ENCODE peak calls at places on chromosomes 2 and 18, in eight cellular contexts. P, C, S, V, I, U, H and K are unnamed samples.
A peak's percentile ranks its signal among the peaks of the same experiment; 100 is the strongest.

GRCh38 chr2:205580591-205580990 is 101.7 kb upstream of the NRP2 start:
- DNase-seq in U (no peak), I (no peak), S (no peak), V (no peak), P (no peak), H (no peak), C (no peak), K (no peak)

GRCh38 chr2:210480079-210480478 is 3.5 kb upstream of the LANCL1 start:
- DNase-seq in C (no peak), H (no peak), U (no peak), P (no peak), I (no peak), V (no peak), S (peak; percentile 49), K (no peak)

GRCh38 chr2:29962922-29963321 is 41.5 kb upstream of the ALK start:
- DNase-seq in U (no peak), S (no peak), V (no peak), I (no peak), P (no peak), H (no peak), C (no peak), K (no peak)

GRCh38 chr2:20151116-20151571 is 73.8 kb downstream of the SDC1 start:
- DNase-seq in H (no peak), P (no peak), V (no peak), I (no peak), U (no peak), C (no peak), S (no peak), K (no peak)

GRCh38 chr18:23916338-23916737 is 98.2 kb upstream of the TTC39C start:
- DNase-seq in P (no peak), I (no peak), U (no peak), H (no peak), S (no peak), V (no peak), C (no peak), K (no peak)

GRCh38 chr2:240429872-240430491 is 5.5 kb upstream of the GPC1 start:
- DNase-seq in C (no peak), S (no peak), V (peak; percentile 46), H (no peak), I (peak; percentile 58), P (peak; percentile 54), U (no peak), K (no peak)

GRCh38 chr2:44578401-44579135 is 216.8 kb downstream of the CAMKMT start:
- DNase-seq in S (no peak), I (no peak), P (no peak), C (no peak), V (no peak), U (no peak), H (no peak), K (no peak)

GRCh38 chr18:45270289-45270771 is 344.9 kb upstream of the SLC14A2 start:
- DNase-seq in C (no peak), H (no peak), S (no peak), V (no peak), I (no peak), P (no peak), U (no peak), K (no peak)

GRCh38 chr18:51955136-51955535 is 384.9 kb upstream of the DCC start:
- DNase-seq in H (no peak), P (no peak), S (no peak), U (no peak), I (peak; percentile 67), C (no peak), V (peak; percentile 57), K (no peak)

GRCh38 chr2:228728961-228729360 is 542.1 kb downstream of the PID1 start:
- DNase-seq in H (no peak), V (no peak), P (no peak), I (no peak), C (no peak), S (no peak), U (no peak), K (no peak)

GRCh38 chr2:2890246-2890645 is 487.4 kb downstream of the EIPR1 start:
- DNase-seq in V (no peak), U (no peak), S (peak; percentile 6), H (no peak), C (no peak), P (peak; percentile 48), I (no peak), K (no peak)

GRCh38 chr18:36539674-36540073 is 242.2 kb downstream of the FHOD3 start:
- DNase-seq in C (no peak), H (no peak), S (no peak), U (no peak), P (no peak), I (no peak), V (no peak), K (no peak)

GRCh38 chr18:49274188-49274714 is 186.2 kb downstream of the DYM start:
- DNase-seq in U (peak; percentile 42), H (no peak), S (no peak), P (no peak), C (no peak), V (no peak), I (no peak), K (no peak)

GRCh38 chr18:23690505-23691068 is 1.3 kb downstream of the LAMA3 start:
- DNase-seq in I (no peak), H (no peak), V (peak; percentile 67), C (peak; percentile 41), P (no peak), U (no peak), S (no peak), K (no peak)

GRCh38 chr2:237446333-237446654 is 32.3 kb upstream of the COL6A3 start:
- DNase-seq in I (no peak), P (no peak), V (no peak), H (no peak), U (no peak), C (no peak), S (no peak), K (no peak)

GRCh38 chr2:152348388-152348787 is 13.4 kb downstream of the FMNL2 start:
- DNase-seq in H (no peak), S (no peak), I (no peak), U (no peak), P (no peak), V (no peak), C (no peak), K (no peak)

GRCh38 chr2:175414872-175415487 is 233.5 kb upstream of the ATP5MC3 start:
- DNase-seq in S (peak; percentile 66), C (peak; percentile 58), I (no peak), H (peak; percentile 2), V (peak; percentile 61), P (peak; percentile 64), U (peak; percentile 79), K (no peak)

DNA sequence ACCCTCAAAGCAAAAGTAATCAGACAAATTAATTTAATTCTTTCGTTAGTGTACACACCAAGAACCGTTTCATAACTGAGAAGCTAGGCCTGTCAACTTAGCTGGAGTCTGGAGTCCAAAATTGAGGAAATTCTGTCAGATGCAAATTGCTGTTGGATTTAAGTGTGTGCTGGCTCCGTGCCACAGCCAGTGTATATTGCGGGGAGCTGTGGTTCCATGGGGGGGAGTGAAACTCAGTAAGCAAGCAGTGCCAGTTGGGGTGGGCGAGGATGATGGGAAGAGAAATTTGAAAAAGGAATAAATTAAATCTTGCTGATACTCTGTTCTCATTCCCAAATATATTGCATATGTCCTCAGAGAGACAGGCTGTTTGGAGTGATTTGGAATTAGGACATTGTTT is 4.0 kb downstream of the ARPC2 start:
- DNase-seq in H (no peak), U (peak; percentile 25), P (no peak), S (no peak), C (peak; percentile 9), V (no peak), I (no peak), K (no peak)
- H3K4me1 ChIP-seq in H (peaks cover 72% of the 10 kb centered on the region), U (peaks cover 47% of the 10 kb centered on the region), P (peaks cover 23% of the 10 kb centered on the region), S (no peaks in the 10 kb centered on the region), C (peaks cover 33% of the 10 kb centered on the region), V (peaks cover 62% of the 10 kb centered on the region), I (peaks cover 9% of the 10 kb centered on the region), K (peaks cover 36% of the 10 kb centered on the region)

GRCh38 chr2:50006327-50006726 is 852.0 kb upstream of the FSHR start:
- DNase-seq in I (no peak), S (no peak), P (no peak), C (no peak), V (no peak), U (no peak), H (no peak), K (no peak)

GRCh38 chr2:50004667-50005066 is 850.4 kb upstream of the FSHR start:
- DNase-seq in S (no peak), C (no peak), P (no peak), I (no peak), V (no peak), U (no peak), H (no peak), K (no peak)
- H3K4me3 ChIP-seq in S (no peak overlapping the region), C (no peak overlapping the region), P (no peak overlapping the region), I (no peak overlapping the region), V (no peak overlapping the region), U (no peak overlapping the region), H (no peak overlapping the region), K (no peak overlapping the region)

DNA sequence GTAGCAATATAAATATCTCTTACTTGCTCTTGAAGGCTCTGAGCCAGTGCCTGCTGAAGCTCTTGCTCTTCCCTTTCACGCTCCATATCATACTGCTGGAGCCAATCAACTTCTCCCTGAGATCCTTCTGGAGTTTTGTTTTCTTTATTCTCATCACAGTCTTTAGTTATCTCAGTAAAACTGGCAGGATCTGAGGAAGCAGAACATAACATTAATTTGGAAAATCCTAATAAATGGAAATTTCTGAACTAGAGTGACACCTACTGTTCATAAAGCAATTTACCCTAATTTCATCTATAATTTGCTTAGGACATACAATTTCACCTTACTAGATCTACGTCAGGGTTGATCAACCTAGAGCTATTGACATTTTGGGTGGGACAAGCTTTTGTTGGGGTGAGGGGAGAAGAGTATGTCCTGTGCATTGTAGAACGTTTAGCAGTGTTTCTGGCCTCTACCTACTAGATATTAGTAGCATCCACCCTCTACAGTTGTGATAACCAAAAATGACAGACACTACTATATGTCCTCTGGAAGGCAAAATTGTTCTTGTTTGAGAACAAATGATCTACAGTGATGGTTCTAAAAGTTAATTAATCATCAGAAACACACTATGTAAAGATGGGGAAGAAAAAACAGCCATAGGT is 47.2 kb downstream of the VIL1 start:
- DNase-seq in H (peak; percentile 24), U (peak; percentile 40), C (peak; percentile 32), I (no peak), P (no peak), S (no peak), V (no peak), K (no peak)
- TF ChIP-seq CTCF in H (peak; percentile 87), U (peak; percentile 68), C (peak; percentile 68), I (peak; percentile 48), P (peak; percentile 29), S (peak; percentile 70), V (peak; percentile 51), K (peak; percentile 31)

GRCh38 chr2:109242654-109243331 is 113.8 kb downstream of the SH3RF3 start:
- DNase-seq in S (no peak), U (no peak), H (no peak), I (no peak), C (no peak), P (peak; percentile 88), V (peak; percentile 62), K (no peak)
- H3K4me1 ChIP-seq in S (no peaks in the 10 kb centered on the region), U (no peaks in the 10 kb centered on the region), H (no peaks in the 10 kb centered on the region), I (no peaks in the 10 kb centered on the region), C (peaks cover 30% of the 10 kb centered on the region), P (peaks cover 23% of the 10 kb centered on the region), V (peaks cover 56% of the 10 kb centered on the region), K (peaks cover 52% of the 10 kb centered on the region)

DNA sequence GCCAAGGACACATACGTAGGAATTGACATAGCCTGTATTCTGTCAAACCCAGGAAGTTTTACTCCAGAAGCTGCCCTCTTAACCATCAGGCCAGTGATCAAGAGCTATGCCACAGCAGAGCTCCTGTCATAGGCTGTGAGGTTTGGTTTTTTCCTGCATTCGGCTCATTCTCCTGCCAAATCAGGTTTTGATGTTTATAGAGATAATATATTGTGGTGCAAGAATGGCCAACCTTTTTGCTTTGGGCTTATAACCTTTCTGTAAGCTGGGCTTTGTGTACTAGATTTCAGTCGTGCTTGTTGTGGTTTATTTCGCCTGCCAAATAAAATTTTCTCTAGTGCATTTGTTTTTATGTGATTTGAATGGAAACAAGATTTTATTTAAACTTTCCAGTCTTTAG is 2.4 kb downstream of the KDM3A start:
- DNase-seq in V (no peak), H (no peak), I (no peak), P (no peak), S (no peak), C (no peak), U (no peak), K (no peak)
- H3K4me3 ChIP-seq in V (no peak overlapping the region), H (no peak overlapping the region), I (peak overlapping the region; percentile 90), P (peak overlapping the region; percentile 88), S (peak overlapping the region; percentile 88), C (peak overlapping the region; percentile 80), U (peak overlapping the region; percentile 61), K (no peak overlapping the region)